ENCODE peak calls at places on chromosomes 4 and X, in four cellular contexts. W, R, T and C are unnamed samples. For H3K4me1, the result is how much of the 10 kb centered on the place peaks cover.

GRCh38 chrX:20361081-20361889 is 94.6 kb upstream of the RPS6KA3 start:
- DNase-seq in W (no peak), T (peak), R (no peak), C (no peak)

GRCh38 chr4:10074767-10075105 is 41.9 kb downstream of the WDR1 start:
- DNase-seq in W (no peak), R (peak), T (peak), C (no peak)

GRCh38 chrX:9785944-9786741 is at the start of gene SHROOM2:
- DNase-seq in W (no peak), T (no peak), R (no peak), C (peak)

GRCh38 chrX:137858106-137858505 is 292.2 kb downstream of the ZIC3 start:
- DNase-seq in R (no peak), T (no peak), W (no peak), C (no peak)

GRCh38 chr4:116561717-116562116 is 523.7 kb downstream of the TRAM1L1 start:
- DNase-seq in W (no peak), R (no peak), T (no peak), C (no peak)

GRCh38 chr4:141810038-141810701 is 173.8 kb downstream of the IL15 start:
- DNase-seq in T (no peak), W (no peak), R (no peak), C (no peak)

GRCh38 chr4:175614880-175615279 is 197.2 kb downstream of the GPM6A start:
- DNase-seq in W (no peak), T (no peak), R (no peak), C (no peak)

GRCh38 chrX:47574096-47574553 is 8.1 kb upstream of the TIMP1 start:
- DNase-seq in W (no peak), R (no peak), T (no peak), C (no peak)

GRCh38 chrX:9466711-9467110 is 1.9 kb downstream of the TBL1X start:
- DNase-seq in W (no peak), R (no peak), T (no peak), C (no peak)

GRCh38 chrX:14039344-14039743 is 9.7 kb upstream of the GEMIN8 start:
- DNase-seq in W (peak), R (peak), T (peak), C (peak)

GRCh38 chrX:31658360-31658759 is 586.5 kb upstream of the FTHL17 start:
- DNase-seq in W (no peak), T (peak), R (no peak), C (no peak)

GRCh38 chr4:70269674-70270073 is 27.3 kb downstream of the CSN3 start:
- DNase-seq in R (peak), T (peak), W (no peak), C (no peak)

GRCh38 chrX:143664302-143664701 is 28.4 kb upstream of the SLITRK4 start:
- DNase-seq in T (peak), R (no peak), W (no peak), C (no peak)

GRCh38 chr4:151324449-151325319 is 721 bp downstream of the SH3D19 start:
- DNase-seq in R (peak), T (peak), W (peak), C (peak)

GRCh38 chrX:24081661-24082154 is 27.0 kb downstream of the EIF2S3 start:
- DNase-seq in R (peak), T (peak), W (peak), C (peak)

GRCh38 chr4:121072080-121072835 is at the start of gene NDNF:
- DNase-seq in T (no peak), R (no peak), W (peak), C (peak)

GRCh38 chr4:152202415-152202814 is 333.5 kb downstream of the FBXW7 start:
- DNase-seq in T (no peak), W (no peak), R (no peak), C (no peak)

GRCh38 chr4:69710580-69710979 is 49.8 kb downstream of the SULT1B1 start:
- DNase-seq in R (no peak), W (no peak), T (no peak), C (no peak)

GRCh38 chrX:110003167-110004156 is 548 bp downstream of the TMEM164 start:
- DNase-seq in W (peak), R (no peak), T (no peak), C (no peak)

GRCh38 chrX:40175416-40176255 is 77.9 kb upstream of the BCOR start:
- DNase-seq in R (no peak), T (peak), W (peak), C (peak)

GRCh38 chrX:24231169-24231568 is 81.6 kb downstream of the ZFX start:
- DNase-seq in T (peak), W (no peak), R (peak), C (no peak)

GRCh38 chr4:5812506-5813229 is 80.2 kb downstream of the CRMP1 start:
- DNase-seq in W (no peak), R (peak), T (peak), C (peak)

DNA sequence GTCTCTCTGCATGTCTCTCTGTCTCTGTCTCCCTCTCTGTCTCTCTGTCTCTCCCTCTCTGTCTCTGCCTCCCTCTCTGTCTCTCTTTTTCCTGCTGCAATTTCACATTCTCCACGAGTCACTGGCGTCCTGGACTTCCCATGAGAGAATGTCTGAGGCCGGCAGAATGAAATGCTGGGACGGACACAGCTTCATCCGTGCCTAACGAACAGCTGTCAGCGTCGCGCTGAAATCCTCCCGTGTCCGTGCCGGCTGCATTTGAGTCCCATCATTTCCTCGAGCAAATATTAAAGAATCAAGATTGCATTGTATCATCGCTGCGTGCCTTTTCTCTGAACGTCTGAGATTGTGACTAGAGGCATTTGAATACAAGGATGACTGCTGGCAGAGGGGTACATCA is 279.8 kb downstream of the ASMT start:
- DNase-seq in R (no peak), T (no peak), W (no peak), C (no peak)
- H3K27ac ChIP-seq in R (no peak), T (peak), W (no peak), C (no peak)

GRCh38 chr4:186825069-186825468 is 101.4 kb upstream of the FAT1 start:
- DNase-seq in T (no peak), R (no peak), W (no peak), C (no peak)

GRCh38 chr4:186820371-186820990 is 96.8 kb upstream of the FAT1 start:
- DNase-seq in R (no peak), T (no peak), W (peak), C (peak)

GRCh38 chr4:186814535-186814934 is 90.9 kb upstream of the FAT1 start:
- DNase-seq in T (no peak), W (no peak), R (no peak), C (no peak)

GRCh38 chr4:186823989-186824388 is 100.3 kb upstream of the FAT1 start:
- DNase-seq in R (no peak), T (no peak), W (no peak), C (no peak)

GRCh38 chr4:186819357-186820086 is 95.9 kb upstream of the FAT1 start:
- DNase-seq in W (no peak), T (no peak), R (no peak), C (no peak)
- H3K4me1 ChIP-seq in W (under half), T (under half), R (under half), C (under half)

DNA sequence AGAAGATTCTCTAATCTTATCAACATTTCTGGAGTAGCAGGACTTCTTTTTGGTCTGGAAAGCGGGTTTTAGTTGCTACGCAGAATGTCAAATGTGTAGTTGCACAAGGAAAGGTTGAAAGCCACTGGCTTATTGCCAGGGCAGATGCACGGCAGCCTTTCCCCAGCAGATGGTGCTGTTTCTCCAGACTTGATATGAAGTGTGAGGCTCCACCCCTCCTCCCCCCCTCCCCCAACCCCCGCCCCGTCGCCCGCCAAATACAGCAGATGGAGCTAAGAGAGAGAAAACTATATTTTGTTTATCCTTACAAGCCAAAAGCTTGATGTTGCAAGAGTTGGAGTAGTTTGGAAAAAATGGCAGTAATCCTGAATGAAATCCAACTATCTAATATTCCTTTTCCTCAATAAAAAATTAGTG is 32.0 kb downstream of the ENOPH1 start:
- DNase-seq in T (peak), W (peak), R (peak), C (peak)
- H3K27ac ChIP-seq in T (no peak), W (no peak), R (no peak), C (no peak)

DNA sequence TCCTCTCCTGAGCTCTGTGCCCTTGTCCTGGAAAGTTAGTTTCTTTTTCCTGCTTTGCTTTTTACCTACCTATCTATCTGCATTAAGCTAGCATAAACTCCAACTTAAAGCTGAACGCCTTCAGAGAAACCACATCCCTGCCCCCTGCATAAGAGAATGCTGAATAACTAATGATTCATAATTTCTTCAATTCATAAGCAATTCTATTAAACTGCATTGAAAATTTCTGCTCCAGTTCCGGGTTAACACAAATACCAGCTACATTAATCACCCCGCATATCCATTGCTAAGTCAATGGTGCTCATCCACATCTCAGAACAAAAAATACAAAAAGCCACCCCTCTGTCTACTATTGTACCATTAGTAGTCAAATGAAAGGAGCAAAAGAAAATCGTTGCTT is 107.0 kb downstream of the ELOVL6 start:
- DNase-seq in T (peak), R (peak), W (no peak), C (no peak)
- H3K4me1 ChIP-seq in T (under half), R (half or more), W (under half), C (under half)

DNA sequence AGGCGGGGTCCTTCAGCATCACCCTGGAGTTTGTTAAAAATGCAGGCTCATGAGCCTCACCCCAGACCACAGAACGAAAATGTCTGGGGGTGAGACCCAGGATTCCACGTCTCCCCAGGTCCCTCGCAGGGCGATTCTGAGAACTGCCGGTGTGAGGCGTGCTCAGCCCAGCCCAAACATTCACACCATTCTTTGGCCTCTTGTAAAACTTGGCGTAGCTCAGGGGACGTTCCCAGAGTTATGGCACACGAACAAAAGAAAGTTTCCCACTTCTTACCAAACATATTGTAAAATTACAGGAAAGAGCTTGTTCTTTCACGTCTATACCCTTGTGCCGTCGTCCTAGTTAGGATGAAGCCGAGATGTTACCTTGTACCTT is 12.9 kb downstream of the CD99 start:
- DNase-seq in T (no peak), W (peak), R (peak), C (peak)
- H3K27ac ChIP-seq in T (peak), W (peak), R (peak), C (peak)

GRCh38 chrX:131264053-131264452 is 25.1 kb downstream of the IGSF1 start:
- DNase-seq in T (no peak), W (no peak), R (no peak), C (no peak)
- H3K4me1 ChIP-seq in T (under half), W (under half), R (under half), C (under half)

GRCh38 chr4:96342790-96343455 is 503.0 kb downstream of the PDHA2 start:
- DNase-seq in W (no peak), R (no peak), T (no peak), C (no peak)
- H3K27ac ChIP-seq in W (no peak), R (no peak), T (no peak), C (no peak)